ENCODE peak calls at places on chromosomes 16 and 17, in six cellular contexts. M is GM13976, P is HEK293T, C is NCI-H748 treated with DMSO at 0.1 percent for 48 hours, K is T-helper 17 cell, Y is A172. S is an unnamed sample.

GRCh38 chr17:67993998-67994361 is 2.3 kb downstream of the C17orf58 start:
- DNase-seq in M (peak), P (peak), C (peak), K (no peak), Y (no peak), S (no peak)

GRCh38 chr16:84198401-84198800 is 7.4 kb downstream of the ADAD2 start:
- DNase-seq in M (no peak), P (no peak), C (no peak), K (no peak), Y (peak), S (no peak)

GRCh38 chr16:3458278-3458851 is 14.9 kb downstream of the NAA60 start:
- DNase-seq in M (peak), P (no peak), C (no peak), K (no peak), Y (peak), S (peak)

GRCh38 chr16:85328665-85329058 is 216.4 kb upstream of the CIBAR2 start:
- DNase-seq in M (no peak), P (peak), C (no peak), K (no peak), Y (no peak), S (no peak)

GRCh38 chr16:2008009-2008526 is 1.6 kb downstream of the ZNF598 start:
- DNase-seq in M (no peak), P (no peak), C (no peak), K (no peak), Y (peak), S (no peak)

GRCh38 chr16:86138121-86138944 is 239.4 kb downstream of the IRF8 start:
- DNase-seq in M (no peak), P (no peak), C (no peak), K (no peak), Y (no peak), S (no peak)

GRCh38 chr16:50265260-50265659 is 1.1 kb upstream of the ADCY7 start:
- DNase-seq in M (no peak), P (no peak), C (no peak), K (no peak), Y (peak), S (no peak)

GRCh38 chr16:4688674-4689045 is 4.7 kb upstream of the NUDT16L1 start:
- DNase-seq in M (no peak), P (no peak), C (no peak), K (no peak), Y (no peak), S (no peak)